ENCODE peak calls at places on chromosome 19, in four cellular contexts. One of them, this sample, is unnamed.

GRCh38 chr19:1408300-1409203 is 1.2 kb downstream of the DAZAP1 start:
- DNase-seq in CD8-positive, alpha-beta T cell: peak
- DNase-seq in endothelial cell: peak
- DNase-seq in stomach: peak
- DNase-seq in this sample: peak

GRCh38 chr19:41589371-41589770 is 13.4 kb downstream of the CEACAM21 start:
- DNase-seq in CD8-positive, alpha-beta T cell: no peak
- DNase-seq in endothelial cell: no peak
- DNase-seq in stomach: no peak
- DNase-seq in this sample: no peak

GRCh38 chr19:15264061-15264932 is 32.0 kb upstream of the EPHX3 start:
- DNase-seq in CD8-positive, alpha-beta T cell: peak
- DNase-seq in endothelial cell: peak
- DNase-seq in stomach: peak
- DNase-seq in this sample: peak

GRCh38 chr19:48552406-48553322 is 692 bp downstream of the SULT2B1 start:
- DNase-seq in CD8-positive, alpha-beta T cell: no peak
- DNase-seq in endothelial cell: no peak
- DNase-seq in stomach: no peak
- DNase-seq in this sample: no peak

GRCh38 chr19:54209748-54210494 is 9.3 kb downstream of the RPS9 start:
- DNase-seq in CD8-positive, alpha-beta T cell: peak
- DNase-seq in endothelial cell: no peak
- DNase-seq in stomach: peak
- DNase-seq in this sample: no peak

GRCh38 chr19:35143231-35143715 is at the start of gene FXYD7:
- DNase-seq in CD8-positive, alpha-beta T cell: peak
- DNase-seq in endothelial cell: peak
- DNase-seq in stomach: no peak
- DNase-seq in this sample: no peak

GRCh38 chr19:55348317-55349034 is 6.0 kb downstream of the COX6B2 start:
- DNase-seq in CD8-positive, alpha-beta T cell: no peak
- DNase-seq in endothelial cell: no peak
- DNase-seq in stomach: no peak
- DNase-seq in this sample: no peak

GRCh38 chr19:1774999-1775772 is 21.9 kb downstream of the ONECUT3 start:
- DNase-seq in CD8-positive, alpha-beta T cell: no peak
- DNase-seq in endothelial cell: no peak
- DNase-seq in stomach: no peak
- DNase-seq in this sample: no peak

GRCh38 chr19:49507803-49508494 is 4.5 kb upstream of the FCGRT start:
- DNase-seq in CD8-positive, alpha-beta T cell: no peak
- DNase-seq in endothelial cell: no peak
- DNase-seq in stomach: no peak
- DNase-seq in this sample: no peak

GRCh38 chr19:54518844-54519243 is 16.2 kb downstream of the LAIR2 start:
- DNase-seq in CD8-positive, alpha-beta T cell: no peak
- DNase-seq in endothelial cell: no peak
- DNase-seq in stomach: no peak
- DNase-seq in this sample: no peak

GRCh38 chr19:57338798-57339378 is 12.2 kb upstream of the ZNF304 start:
- DNase-seq in CD8-positive, alpha-beta T cell: no peak
- DNase-seq in endothelial cell: no peak
- DNase-seq in stomach: no peak
- DNase-seq in this sample: no peak

GRCh38 chr19:2337329-2337707 is 8.8 kb downstream of the SPPL2B start:
- DNase-seq in CD8-positive, alpha-beta T cell: no peak
- DNase-seq in endothelial cell: no peak
- DNase-seq in stomach: no peak
- DNase-seq in this sample: no peak

GRCh38 chr19:28710278-28710677 is 502.7 kb downstream of the UQCRFS1 start:
- DNase-seq in CD8-positive, alpha-beta T cell: no peak
- DNase-seq in endothelial cell: no peak
- DNase-seq in stomach: no peak
- DNase-seq in this sample: no peak

GRCh38 chr19:50214699-50215543 is 11.5 kb downstream of the MYH14 start:
- DNase-seq in CD8-positive, alpha-beta T cell: no peak
- DNase-seq in endothelial cell: no peak
- DNase-seq in stomach: peak
- DNase-seq in this sample: no peak

GRCh38 chr19:13241321-13242104 is 91.3 kb downstream of the IER2 start:
- DNase-seq in CD8-positive, alpha-beta T cell: peak
- DNase-seq in endothelial cell: no peak
- DNase-seq in stomach: no peak
- DNase-seq in this sample: peak

GRCh38 chr19:15173746-15174404 is 26.9 kb downstream of the NOTCH3 start:
- DNase-seq in CD8-positive, alpha-beta T cell: no peak
- DNase-seq in endothelial cell: no peak
- DNase-seq in stomach: no peak
- DNase-seq in this sample: no peak

GRCh38 chr19:54461201-54462071 is 2.1 kb downstream of the LENG9 start:
- DNase-seq in CD8-positive, alpha-beta T cell: no peak
- DNase-seq in endothelial cell: no peak
- DNase-seq in stomach: no peak
- DNase-seq in this sample: no peak

GRCh38 chr19:3358392-3358918 is 7.9 kb upstream of the NFIC start:
- DNase-seq in CD8-positive, alpha-beta T cell: peak
- DNase-seq in endothelial cell: no peak
- DNase-seq in stomach: no peak
- DNase-seq in this sample: no peak

GRCh38 chr19:29804493-29804892 is 7.3 kb upstream of the CCNE1 start:
- DNase-seq in CD8-positive, alpha-beta T cell: no peak
- DNase-seq in endothelial cell: no peak
- DNase-seq in stomach: no peak
- DNase-seq in this sample: no peak

GRCh38 chr19:17095141-17095919 is 19.8 kb downstream of the MYO9B start:
- DNase-seq in CD8-positive, alpha-beta T cell: no peak
- DNase-seq in endothelial cell: no peak
- DNase-seq in stomach: no peak
- DNase-seq in this sample: no peak

GRCh38 chr19:17255150-17255621 is 9.4 kb downstream of the USHBP1 start:
- DNase-seq in CD8-positive, alpha-beta T cell: no peak
- DNase-seq in endothelial cell: no peak
- DNase-seq in stomach: no peak
- DNase-seq in this sample: no peak

GRCh38 chr19:43468354-43469159 is 3.1 kb upstream of the LYPD3 start:
- DNase-seq in CD8-positive, alpha-beta T cell: no peak
- DNase-seq in endothelial cell: no peak
- DNase-seq in stomach: no peak
- DNase-seq in this sample: no peak

GRCh38 chr19:13604902-13605586 is 98.8 kb upstream of the CACNA1A start:
- DNase-seq in CD8-positive, alpha-beta T cell: no peak
- DNase-seq in endothelial cell: no peak
- DNase-seq in stomach: no peak
- DNase-seq in this sample: no peak

GRCh38 chr19:16824658-16825311 is 4.4 kb upstream of the SIN3B start:
- DNase-seq in CD8-positive, alpha-beta T cell: no peak
- DNase-seq in endothelial cell: no peak
- DNase-seq in stomach: no peak
- DNase-seq in this sample: no peak

GRCh38 chr19:55082023-55082851 is 6.6 kb downstream of the EPS8L1 start:
- DNase-seq in CD8-positive, alpha-beta T cell: peak
- DNase-seq in endothelial cell: no peak
- DNase-seq in stomach: no peak
- DNase-seq in this sample: no peak

GRCh38 chr19:29841559-29842367 is 30.0 kb downstream of the CCNE1 start:
- DNase-seq in CD8-positive, alpha-beta T cell: no peak
- DNase-seq in endothelial cell: no peak
- DNase-seq in stomach: no peak
- DNase-seq in this sample: no peak

DNA sequence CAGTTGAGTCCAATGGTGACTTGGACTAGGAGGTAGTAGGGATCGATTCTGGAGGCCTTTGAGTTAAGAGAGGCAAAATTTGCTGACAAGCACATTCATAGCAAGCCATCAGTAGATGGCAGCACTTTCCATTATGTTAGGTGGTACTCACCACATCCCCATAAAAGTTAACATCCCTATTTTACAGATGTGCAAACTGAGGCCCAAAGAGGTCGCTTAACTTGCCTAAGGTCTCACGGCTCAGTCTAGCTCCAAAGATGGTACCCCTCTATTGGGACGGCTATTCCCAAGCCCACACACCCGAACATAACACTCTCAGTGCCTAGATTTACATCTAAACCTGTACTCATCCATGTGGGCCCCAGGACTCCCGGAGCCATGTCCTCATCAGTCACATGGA is 21.5 kb upstream of the FOSB start:
- DNase-seq in CD8-positive, alpha-beta T cell: no peak
- DNase-seq in endothelial cell: no peak
- DNase-seq in stomach: no peak
- DNase-seq in this sample: no peak
- TF ChIP-seq CTCF in CD8-positive, alpha-beta T cell: peak
- TF ChIP-seq CTCF in endothelial cell: peak
- TF ChIP-seq CTCF in stomach: peak
- TF ChIP-seq CTCF in this sample: no peak

GRCh38 chr19:5292453-5292842 is 48.2 kb downstream of the PTPRS start:
- DNase-seq in CD8-positive, alpha-beta T cell: peak
- DNase-seq in endothelial cell: no peak
- DNase-seq in stomach: peak
- DNase-seq in this sample: no peak

GRCh38 chr19:5293607-5294089 is 47.0 kb downstream of the PTPRS start:
- DNase-seq in CD8-positive, alpha-beta T cell: no peak
- DNase-seq in endothelial cell: peak
- DNase-seq in stomach: peak
- DNase-seq in this sample: no peak

GRCh38 chr19:5294403-5295160 is 46.0 kb downstream of the PTPRS start:
- DNase-seq in CD8-positive, alpha-beta T cell: no peak
- DNase-seq in endothelial cell: no peak
- DNase-seq in stomach: no peak
- DNase-seq in this sample: no peak

GRCh38 chr19:5291588-5292193 is 48.9 kb downstream of the PTPRS start:
- DNase-seq in CD8-positive, alpha-beta T cell: no peak
- DNase-seq in endothelial cell: no peak
- DNase-seq in stomach: no peak
- DNase-seq in this sample: no peak

GRCh38 chr19:5292843-5293606 is 47.6 kb downstream of the PTPRS start:
- DNase-seq in CD8-positive, alpha-beta T cell: peak
- DNase-seq in endothelial cell: peak
- DNase-seq in stomach: peak
- DNase-seq in this sample: peak
- TF ChIP-seq CTCF in CD8-positive, alpha-beta T cell: no peak
- TF ChIP-seq CTCF in endothelial cell: no peak
- TF ChIP-seq CTCF in stomach: no peak
- TF ChIP-seq CTCF in this sample: no peak

GRCh38 chr19:33130433-33130832 is 1.5 kb upstream of the WDR88 start:
- DNase-seq in CD8-positive, alpha-beta T cell: no peak
- DNase-seq in endothelial cell: no peak
- DNase-seq in stomach: no peak
- DNase-seq in this sample: no peak

GRCh38 chr19:33129901-33130300 is 2.0 kb upstream of the WDR88 start:
- DNase-seq in CD8-positive, alpha-beta T cell: no peak
- DNase-seq in endothelial cell: no peak
- DNase-seq in stomach: no peak
- DNase-seq in this sample: no peak

GRCh38 chr19:33124207-33125098 is 7.5 kb upstream of the WDR88 start:
- DNase-seq in CD8-positive, alpha-beta T cell: no peak
- DNase-seq in endothelial cell: no peak
- DNase-seq in stomach: no peak
- DNase-seq in this sample: no peak

DNA sequence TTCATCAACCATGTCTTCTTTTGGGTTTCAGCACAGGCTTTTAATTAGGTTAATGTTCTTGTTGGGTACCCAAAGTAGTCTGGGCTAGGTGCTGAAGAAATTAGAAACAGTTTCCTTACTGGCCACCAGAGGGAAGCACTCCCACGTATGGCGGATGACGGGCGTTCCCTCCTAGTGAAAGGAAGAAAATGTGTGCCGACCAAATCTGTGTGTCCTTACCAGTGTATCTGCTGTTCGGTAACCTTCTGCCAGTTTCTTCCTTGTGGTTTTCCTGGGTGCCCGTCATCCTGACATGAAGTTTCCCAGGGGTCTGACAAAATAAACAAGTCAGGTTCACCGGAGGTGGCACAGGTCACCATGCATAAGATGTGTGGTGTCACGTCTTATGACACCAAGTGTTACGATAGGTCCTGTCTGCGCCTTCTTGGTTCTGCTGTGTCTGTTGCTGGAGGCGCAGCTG is 6.0 kb upstream of the WDR88 start:
- DNase-seq in CD8-positive, alpha-beta T cell: peak
- DNase-seq in endothelial cell: peak
- DNase-seq in stomach: peak
- DNase-seq in this sample: peak
- TF ChIP-seq CTCF in CD8-positive, alpha-beta T cell: peak
- TF ChIP-seq CTCF in endothelial cell: peak
- TF ChIP-seq CTCF in stomach: peak
- TF ChIP-seq CTCF in this sample: no peak

GRCh38 chr19:10747674-10748073 is 29.8 kb downstream of the DNM2 start:
- DNase-seq in CD8-positive, alpha-beta T cell: no peak
- DNase-seq in endothelial cell: no peak
- DNase-seq in stomach: no peak
- DNase-seq in this sample: no peak

GRCh38 chr19:10748924-10749434 is 31.1 kb downstream of the DNM2 start:
- DNase-seq in CD8-positive, alpha-beta T cell: no peak
- DNase-seq in endothelial cell: no peak
- DNase-seq in stomach: peak
- DNase-seq in this sample: no peak

GRCh38 chr19:10748195-10748923 is 30.5 kb downstream of the DNM2 start:
- DNase-seq in CD8-positive, alpha-beta T cell: no peak
- DNase-seq in endothelial cell: no peak
- DNase-seq in stomach: no peak
- DNase-seq in this sample: no peak

GRCh38 chr19:10751109-10751972 is 33.5 kb downstream of the DNM2 start:
- DNase-seq in CD8-positive, alpha-beta T cell: no peak
- DNase-seq in endothelial cell: peak
- DNase-seq in stomach: peak
- DNase-seq in this sample: no peak

DNA sequence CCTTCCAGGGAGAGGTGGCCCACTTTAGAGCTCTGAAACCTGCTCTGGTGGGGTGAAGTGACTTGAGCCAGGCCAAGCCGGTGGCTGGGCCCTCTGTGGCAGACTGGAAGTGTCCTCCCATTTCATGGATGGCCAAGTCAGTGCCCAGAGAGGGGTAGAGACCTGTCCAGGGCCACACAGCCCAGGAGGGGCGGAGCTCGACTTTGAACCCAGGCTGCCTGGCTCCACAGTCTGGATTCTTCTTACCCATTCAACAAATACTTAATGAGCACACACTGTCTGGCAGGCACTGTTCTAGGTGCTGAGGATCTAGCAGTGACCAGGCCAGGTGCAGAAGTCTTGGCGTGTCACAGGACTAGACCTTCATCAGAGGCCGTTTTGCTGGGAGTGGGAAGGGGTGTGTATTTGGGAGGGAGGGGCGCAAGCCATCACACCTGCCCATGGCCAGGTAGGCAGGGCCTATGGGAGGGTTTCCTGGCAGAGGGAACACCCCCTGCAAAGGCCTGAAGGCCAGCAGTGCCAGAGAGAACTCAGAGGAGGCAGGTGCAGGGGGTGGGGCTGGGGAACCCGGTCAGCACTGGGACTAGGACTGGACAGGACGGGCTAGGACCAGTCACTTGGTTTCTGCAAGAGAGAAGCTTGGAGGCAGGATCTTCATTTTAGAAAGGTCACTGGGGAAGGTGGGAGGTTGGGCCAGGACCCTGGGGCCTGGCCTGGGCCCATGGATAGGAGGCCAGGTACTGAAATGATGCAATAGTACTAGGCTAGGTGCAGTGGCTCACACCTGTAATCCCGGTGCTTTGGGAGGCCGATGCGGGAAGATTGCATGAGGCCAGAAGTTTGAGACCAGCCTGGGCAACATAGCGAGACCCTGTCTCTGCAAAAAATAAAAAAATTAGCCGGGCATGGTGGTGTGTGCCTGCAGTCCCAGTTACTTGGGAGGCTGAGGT is 31.8 kb downstream of the DNM2 start:
- DNase-seq in CD8-positive, alpha-beta T cell: no peak
- DNase-seq in endothelial cell: no peak
- DNase-seq in stomach: peak
- DNase-seq in this sample: no peak
- TF ChIP-seq CTCF in CD8-positive, alpha-beta T cell: no peak
- TF ChIP-seq CTCF in endothelial cell: no peak
- TF ChIP-seq CTCF in stomach: no peak
- TF ChIP-seq CTCF in this sample: no peak